ENCODE peak calls at places on chromosomes 11 and 22, in six cellular contexts. L is HepG2, T is K562, U is H1, B is HCT116, S is GM12878. J is an unnamed sample. For H3K4me1, the result is how much of the 10 kb centered on the place peaks cover.

GRCh38 chr11:26948881-26949280 is 45.0 kb upstream of the FIBIN start:
- DNase-seq in B (no peak), U (no peak), S (no peak), L (no peak), T (no peak), J (no peak)

GRCh38 chr22:41722496-41722895 is 23.2 kb downstream of the MEI1 start:
- DNase-seq in U (no peak), S (no peak), T (no peak), B (no peak), L (no peak), J (no peak)

GRCh38 chr22:23067691-23068090 is 2.6 kb upstream of the GNAZ start:
- DNase-seq in T (no peak), U (peak), B (no peak), S (no peak), L (no peak), J (no peak)

GRCh38 chr11:35982061-35982460 is 38.2 kb downstream of the LDLRAD3 start:
- DNase-seq in L (no peak), S (no peak), U (no peak), T (no peak), B (no peak), J (no peak)

GRCh38 chr11:19646921-19647320 is 65.7 kb upstream of the NAV2 start:
- DNase-seq in U (no peak), B (no peak), T (no peak), S (no peak), L (no peak), J (no peak)

GRCh38 chr22:37887610-37888378 is 18.3 kb upstream of the MICALL1 start:
- DNase-seq in T (no peak), L (no peak), B (no peak), U (no peak), S (no peak), J (peak)

GRCh38 chr11:72793452-72794367 is at the start of gene STARD10:
- DNase-seq in S (peak), U (peak), B (peak), T (peak), L (peak), J (peak)

GRCh38 chr11:1342946-1343345 is 33.5 kb upstream of the TOLLIP start:
- DNase-seq in T (no peak), B (no peak), S (no peak), U (no peak), L (no peak), J (no peak)

GRCh38 chr11:107695446-107695845 is 16.4 kb downstream of the SLN start:
- DNase-seq in L (no peak), U (no peak), T (no peak), S (no peak), B (no peak), J (no peak)

GRCh38 chr11:132626446-132626845 is 905.9 kb downstream of the OPCML start:
- DNase-seq in T (no peak), L (no peak), U (no peak), S (no peak), B (no peak), J (no peak)

GRCh38 chr22:45678961-45679912 is 7.6 kb downstream of the ATXN10 start:
- DNase-seq in L (no peak), U (no peak), T (no peak), B (no peak), S (peak), J (no peak)

GRCh38 chr11:95686265-95686664 is 103.3 kb downstream of the FAM76B start:
- DNase-seq in B (no peak), T (no peak), U (no peak), S (no peak), L (no peak), J (no peak)

GRCh38 chr11:95682552-95682951 is 107.0 kb downstream of the FAM76B start:
- DNase-seq in T (no peak), B (no peak), U (no peak), L (no peak), S (no peak), J (no peak)

GRCh38 chr11:95684701-95685100 is 104.9 kb downstream of the FAM76B start:
- DNase-seq in S (no peak), B (no peak), L (no peak), U (no peak), T (no peak), J (no peak)

GRCh38 chr11:95680169-95680929 is 109.2 kb downstream of the FAM76B start:
- DNase-seq in B (no peak), S (no peak), U (no peak), L (no peak), T (no peak), J (no peak)

DNA sequence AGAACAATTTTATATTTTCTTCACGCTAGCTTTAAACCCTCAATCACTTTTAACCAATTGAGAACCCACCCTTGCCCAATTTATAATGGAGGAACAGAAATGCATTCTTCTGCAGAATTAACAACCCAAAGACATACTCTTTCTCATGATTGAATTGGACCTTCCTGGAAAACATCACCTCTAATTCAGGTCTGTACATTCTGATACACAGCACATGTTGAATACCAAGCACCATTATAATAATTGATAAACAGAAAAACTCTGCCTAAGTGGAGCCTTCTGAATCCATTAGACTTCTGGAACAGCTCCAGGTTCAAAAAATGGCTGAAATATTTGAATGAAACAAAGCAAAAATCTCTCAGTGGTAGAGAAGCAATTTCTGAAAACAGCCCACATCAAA is 105.4 kb downstream of the FAM76B start:
- DNase-seq in U (no peak), S (no peak), B (no peak), T (no peak), L (no peak), J (no peak)
- H3K4me1 ChIP-seq in U (under half), S (under half), B (under half), T (under half), L (under half), J (under half)

DNA sequence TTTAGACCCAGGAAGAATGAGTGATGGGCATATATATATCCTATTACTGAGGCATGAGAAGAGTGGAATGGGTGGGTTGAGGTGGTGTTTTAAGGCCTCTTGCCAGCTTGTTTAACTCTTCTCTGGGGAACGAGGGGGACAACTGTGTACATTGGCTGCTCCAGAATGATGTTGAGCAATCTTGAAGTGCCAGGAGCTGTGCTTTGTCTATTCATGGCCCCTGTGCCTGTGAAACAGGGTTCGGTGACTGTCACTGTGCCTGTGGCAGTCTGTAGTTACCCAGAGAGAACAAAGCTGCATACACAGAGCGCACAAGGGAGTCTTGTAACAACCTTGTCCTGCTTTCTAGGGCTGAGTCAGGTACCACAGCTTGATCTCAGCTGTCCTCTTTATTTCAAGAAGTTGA is 11.7 kb downstream of the LIMK2 start:
- DNase-seq in L (peak), T (no peak), U (no peak), B (no peak), S (no peak), J (no peak)
- TF ChIP-seq YY1 in L (peak), T (no peak), U (no peak), B (no peak), S (no peak), J (no peak)

DNA sequence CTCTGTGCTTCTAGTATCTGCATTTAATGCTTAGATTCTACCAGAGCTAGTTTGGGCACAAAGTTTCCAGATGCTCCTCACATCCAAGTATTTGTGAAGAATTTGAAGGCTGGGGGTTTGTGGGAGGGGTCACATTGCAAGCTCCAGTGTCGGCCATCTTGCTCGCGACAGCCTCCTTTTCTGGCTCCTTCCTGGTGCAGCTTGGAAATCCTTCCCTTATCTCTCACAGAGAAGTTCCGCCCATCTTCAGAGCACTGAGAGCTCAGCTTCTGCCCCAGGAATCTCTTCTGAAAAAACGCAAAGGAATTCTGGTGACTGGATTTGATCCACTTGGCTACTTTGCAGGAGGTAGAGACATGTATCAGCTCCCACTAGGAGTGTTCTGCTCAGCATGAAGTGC is 497.5 kb downstream of the TBC1D22A start:
- DNase-seq in U (no peak), T (no peak), L (no peak), B (no peak), S (no peak), J (no peak)
- TF ChIP-seq ZNF274 in U (no peak), T (no peak), L (no peak), B (no peak), S (no peak), J (no peak)

DNA sequence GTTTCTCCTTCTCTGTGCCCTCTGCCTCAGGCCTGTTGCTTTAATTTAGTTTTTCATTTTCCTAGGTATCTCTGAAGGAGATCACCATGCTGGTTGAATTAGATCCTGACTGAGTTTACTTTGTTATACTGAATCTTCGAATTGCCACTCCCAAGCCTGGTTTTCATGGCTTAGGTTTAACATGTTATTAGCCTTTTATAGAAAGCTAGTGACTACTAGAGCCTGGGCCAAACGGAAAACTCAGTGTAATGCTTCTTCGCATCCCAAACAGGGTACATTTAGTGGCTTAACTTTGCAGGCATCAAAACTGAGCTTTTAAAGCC is 3.6 kb downstream of the CRKL start:
- DNase-seq in L (no peak), S (no peak), T (no peak), U (no peak), B (no peak), J (no peak)
- H3K4me1 ChIP-seq in L (half or more), S (under half), T (half or more), U (under half), B (under half), J (under half)

GRCh38 chr22:50674606-50675552 is 2.3 kb downstream of the SHANK3 start:
- DNase-seq in T (peak), L (peak), U (peak), S (no peak), B (peak), J (peak)

GRCh38 chr22:50676661-50677492 is 4.3 kb downstream of the SHANK3 start:
- DNase-seq in S (no peak), U (no peak), B (no peak), T (peak), L (no peak), J (no peak)

GRCh38 chr22:50675553-50676199 is 3.1 kb downstream of the SHANK3 start:
- DNase-seq in U (no peak), S (no peak), B (no peak), L (no peak), T (peak), J (no peak)

GRCh38 chr22:50677493-50678217 is 5.0 kb downstream of the SHANK3 start:
- DNase-seq in U (no peak), L (no peak), S (no peak), B (no peak), T (no peak), J (no peak)

DNA sequence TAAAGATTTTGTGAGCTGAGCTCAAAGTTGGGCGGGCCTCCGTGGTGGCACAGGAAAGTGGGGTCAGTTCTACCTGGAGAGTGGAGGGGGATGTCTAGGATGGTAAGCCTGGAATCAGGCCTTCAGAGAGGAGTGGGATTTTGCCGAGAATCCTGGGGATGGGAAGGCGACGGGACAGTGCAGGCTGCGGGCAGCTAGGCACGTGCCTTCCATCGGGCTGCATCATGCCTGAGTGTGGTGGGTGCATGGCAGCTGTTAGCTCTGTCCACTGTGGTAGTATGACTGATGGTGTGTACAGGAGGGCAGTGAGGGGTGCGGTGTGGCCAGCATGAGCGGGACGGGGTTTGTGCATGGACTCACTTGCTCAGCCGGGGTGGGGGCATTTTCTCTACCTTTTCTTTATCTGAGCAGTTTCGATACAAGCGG is 3.6 kb downstream of the SHANK3 start:
- DNase-seq in L (no peak), S (no peak), T (peak), B (no peak), U (no peak), J (no peak)
- TF ChIP-seq YY1 in L (no peak), S (no peak), T (no peak), B (no peak), U (no peak), J (no peak)

DNA sequence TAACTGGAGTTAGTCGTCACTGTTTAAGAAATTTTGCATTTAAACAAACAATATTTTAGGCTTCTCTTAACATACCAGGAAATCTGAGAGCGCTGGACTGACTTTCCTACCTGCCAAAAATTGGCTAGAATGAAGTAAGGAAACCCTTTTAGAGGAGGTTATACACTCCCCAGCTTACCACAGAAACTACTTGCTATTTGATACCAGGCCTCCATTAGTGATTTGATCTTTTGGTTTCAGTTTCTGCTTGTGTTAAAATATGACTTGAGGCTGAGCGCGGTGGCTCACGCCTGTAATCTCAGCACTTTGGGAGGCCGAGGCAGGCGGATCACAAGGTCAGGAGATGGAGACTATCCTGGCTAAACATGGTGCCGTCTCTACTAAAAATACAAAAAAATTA is 419.9 kb downstream of the LRRC4C start:
- DNase-seq in T (no peak), S (no peak), U (no peak), B (no peak), L (no peak), J (no peak)
- TF ChIP-seq ZNF274 in T (no peak), S (no peak), U (no peak), B (no peak), L (no peak), J (no peak)

GRCh38 chr11:128210148-128210940 is 377.0 kb downstream of the ETS1 start:
- DNase-seq in B (peak), S (no peak), U (no peak), T (no peak), L (peak), J (peak)

GRCh38 chr11:128207861-128208321 is 379.5 kb downstream of the ETS1 start:
- DNase-seq in T (no peak), B (peak), U (no peak), S (no peak), L (no peak), J (no peak)

GRCh38 chr11:128206476-128206875 is 380.9 kb downstream of the ETS1 start:
- DNase-seq in T (no peak), S (no peak), U (no peak), B (no peak), L (no peak), J (no peak)

GRCh38 chr11:128205796-128206195 is 381.6 kb downstream of the ETS1 start:
- DNase-seq in B (no peak), S (no peak), T (no peak), L (no peak), U (no peak), J (no peak)

GRCh38 chr11:128208329-128209220 is 378.8 kb downstream of the ETS1 start:
- DNase-seq in S (no peak), L (no peak), T (no peak), B (peak), U (no peak), J (no peak)
- H3K4me1 ChIP-seq in S (under half), L (under half), T (under half), B (under half), U (under half), J (under half)

GRCh38 chr22:26763633-26764295 is 106.4 kb downstream of the MIAT start:
- DNase-seq in S (no peak), T (no peak), B (no peak), U (no peak), L (peak), J (no peak)
- TF ChIP-seq YY1 in S (no peak), T (no peak), B (no peak), U (no peak), L (no peak), J (no peak)

GRCh38 chr11:60159284-60159683 is 23.6 kb downstream of the MS4A6A start:
- DNase-seq in T (no peak), U (no peak), S (no peak), B (no peak), L (no peak), J (no peak)
- TF ChIP-seq ZNF274 in T (no peak), U (no peak), S (no peak), B (no peak), L (no peak), J (no peak)